ENCODE peak calls at places on chromosomes 6 and 20, in seven cellular contexts. H is foreskin fibroblast, N is A549, F is H7, B is mucosa of descending colon, A is aorta, M is choroid plexus epithelial cell. L is an unnamed sample.

GRCh38 chr6:21885532-21886089 is 292.1 kb downstream of the SOX4 start:
- DNase-seq in H (peak), N (peak), F (no peak), B (peak), A (peak), M (peak), L (peak)

GRCh38 chr20:25285091-25285647 is 37.3 kb downstream of the PYGB start:
- DNase-seq in H (no peak), N (no peak), F (peak), B (no peak), A (peak), M (peak), L (no peak)

GRCh38 chr20:7695622-7696021 is 244.6 kb downstream of the HAO1 start:
- DNase-seq in H (peak), N (no peak), F (no peak), B (no peak), A (no peak), M (peak), L (peak)

GRCh38 chr6:22112490-22112889 is 184.3 kb downstream of the PRL start:
- DNase-seq in H (no peak), N (peak), F (no peak), B (no peak), A (no peak), M (peak), L (no peak)

GRCh38 chr20:11103866-11104265 is 430.1 kb upstream of the JAG1 start:
- DNase-seq in H (peak), N (no peak), F (no peak), B (no peak), A (no peak), M (peak), L (no peak)

GRCh38 chr6:125191916-125192609 is 38.5 kb downstream of the TPD52L1 start:
- DNase-seq in H (peak), N (peak), F (peak), B (peak), A (peak), M (peak), L (peak)

GRCh38 chr20:21364413-21364812 is 32.9 kb downstream of the NKX2-4 start:
- DNase-seq in H (no peak), N (no peak), F (no peak), B (no peak), A (no peak), M (no peak), L (no peak)

GRCh38 chr6:143936986-143937765 is 70.9 kb downstream of the PLAGL1 start:
- DNase-seq in H (no peak), N (no peak), F (peak), B (no peak), A (no peak), M (no peak), L (no peak)

GRCh38 chr20:32034581-32035397 is 17.3 kb upstream of the HCK start:
- DNase-seq in H (peak), N (no peak), F (no peak), B (no peak), A (peak), M (no peak), L (peak)

GRCh38 chr20:32029561-32029960 is 19.3 kb downstream of the CCM2L start:
- DNase-seq in H (no peak), N (no peak), F (no peak), B (no peak), A (no peak), M (no peak), L (no peak)

GRCh38 chr20:32028647-32029372 is 18.6 kb downstream of the CCM2L start:
- DNase-seq in H (no peak), N (no peak), F (peak), B (no peak), A (no peak), M (peak), L (peak)

GRCh38 chr20:32027653-32028052 is 17.4 kb downstream of the CCM2L start:
- DNase-seq in H (no peak), N (no peak), F (no peak), B (no peak), A (no peak), M (no peak), L (no peak)

DNA sequence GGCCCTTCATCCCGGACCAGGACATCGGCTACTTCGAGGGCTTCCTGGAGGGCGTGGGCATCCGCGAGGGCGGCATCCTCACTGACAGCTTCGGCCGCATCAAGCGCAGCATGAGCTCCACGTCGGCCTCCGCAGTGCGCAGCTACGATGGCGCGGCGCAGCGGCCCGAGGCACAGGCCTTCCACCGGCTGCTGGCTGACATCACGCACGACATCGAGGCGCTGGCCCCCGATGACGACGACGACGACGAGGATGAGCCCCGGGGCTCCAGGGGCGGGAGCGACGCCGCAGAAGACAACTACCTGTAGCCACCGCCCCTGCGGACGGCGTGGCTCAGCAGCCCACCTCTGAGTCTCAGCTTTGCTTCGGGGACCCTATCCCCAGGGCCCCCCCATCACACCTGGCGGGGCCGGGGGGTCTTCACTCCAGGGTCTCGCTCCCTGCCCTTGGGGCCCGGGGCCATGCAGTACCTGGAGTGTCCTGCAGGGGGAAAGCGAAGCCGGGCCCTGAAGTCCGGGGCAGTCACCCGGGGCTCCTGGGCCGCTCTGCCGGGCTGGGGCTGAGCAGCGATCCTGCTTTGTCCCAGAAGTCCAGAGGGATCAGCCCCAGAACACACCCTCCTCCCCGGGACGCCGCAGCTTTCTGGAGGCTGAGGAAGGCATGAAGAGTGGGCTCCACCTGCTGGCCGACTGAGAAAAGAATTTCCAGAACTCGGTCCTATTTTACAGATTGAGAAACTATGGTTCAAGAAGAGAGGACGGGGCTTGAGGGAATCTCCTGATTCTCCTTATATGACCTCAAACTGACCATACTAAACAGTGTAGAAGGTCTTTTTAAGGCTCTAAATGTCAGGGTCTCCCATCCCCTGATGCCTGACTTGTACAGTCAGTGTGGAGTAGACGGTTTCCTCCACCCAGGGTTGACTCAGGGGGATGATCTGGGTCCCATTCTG is 20.8 kb upstream of the HCK start:
- DNase-seq in H (peak), N (peak), F (peak), B (peak), A (peak), M (peak), L (peak)
- H3K4me3 ChIP-seq in H (peak), N (peak), F (peak), B (no peak), A (no peak), M (peak), L (peak)

GRCh38 chr20:59726196-59726595 is 121.9 kb downstream of the PHACTR3 start:
- DNase-seq in H (no peak), N (no peak), F (no peak), B (no peak), A (peak), M (no peak), L (no peak)

GRCh38 chr20:59723108-59723500 is 118.8 kb downstream of the PHACTR3 start:
- DNase-seq in H (no peak), N (no peak), F (no peak), B (no peak), A (no peak), M (no peak), L (no peak)

GRCh38 chr20:59723607-59724456 is 119.5 kb downstream of the PHACTR3 start:
- DNase-seq in H (no peak), N (no peak), F (no peak), B (no peak), A (no peak), M (no peak), L (no peak)

GRCh38 chr20:59725476-59726119 is 121.3 kb downstream of the PHACTR3 start:
- DNase-seq in H (no peak), N (no peak), F (no peak), B (no peak), A (no peak), M (no peak), L (no peak)

DNA sequence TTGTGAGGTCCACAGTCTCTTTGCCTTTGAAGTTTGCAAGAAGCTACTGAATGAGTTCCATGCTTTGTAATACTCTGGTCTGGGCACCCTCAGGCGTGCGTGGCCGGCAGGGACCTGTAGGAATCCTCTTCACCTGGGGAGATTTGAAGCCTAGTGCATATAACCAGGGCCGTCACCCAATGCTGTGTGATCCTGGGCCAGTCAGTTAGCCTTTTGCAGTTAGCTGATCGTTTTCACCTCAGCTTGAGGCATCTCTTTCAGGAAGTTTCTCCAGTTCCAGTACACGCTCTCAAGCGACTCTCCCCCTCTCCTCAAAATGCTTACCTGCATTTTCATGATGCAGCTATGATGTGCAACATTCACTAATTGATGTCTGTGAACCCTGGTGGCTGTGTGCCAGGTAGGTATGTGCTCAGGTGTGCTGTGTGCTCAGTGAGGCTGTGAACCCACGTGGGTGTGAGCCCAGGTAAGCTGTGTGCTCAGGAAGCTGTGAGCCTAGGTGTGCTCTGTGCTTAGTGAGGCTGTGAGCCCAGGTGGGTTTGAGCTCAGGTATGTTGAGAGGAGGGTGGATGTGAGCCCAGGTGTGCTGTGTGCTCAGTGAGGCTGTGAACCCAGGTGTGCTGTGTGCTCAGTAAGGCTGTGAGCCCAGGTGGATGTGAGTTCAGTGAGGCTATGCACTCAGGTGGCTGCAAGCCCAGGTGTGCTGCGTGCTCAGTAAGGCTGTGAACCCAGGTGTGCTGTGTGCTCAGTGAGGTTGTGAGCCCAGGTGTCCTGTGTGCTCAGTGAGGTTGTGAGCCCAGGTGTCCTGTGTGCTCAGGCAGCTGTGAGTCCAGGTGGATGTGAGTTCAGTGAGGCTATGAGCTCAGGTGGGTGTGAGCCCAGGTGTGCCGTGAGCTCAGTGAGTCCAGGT is 120.4 kb downstream of the PHACTR3 start:
- DNase-seq in H (no peak), N (no peak), F (no peak), B (no peak), A (no peak), M (no peak), L (no peak)
- H3K4me3 ChIP-seq in H (no peak), N (no peak), F (no peak), B (no peak), A (no peak), M (no peak), L (no peak)

GRCh38 chr20:2144850-2145249 is 43.2 kb downstream of the STK35 start:
- DNase-seq in H (no peak), N (no peak), F (no peak), B (no peak), A (peak), M (no peak), L (no peak)
- H3K4me3 ChIP-seq in H (no peak), N (no peak), F (no peak), B (no peak), A (no peak), M (no peak), L (no peak)

GRCh38 chr6:167530960-167531359 is 206.1 kb downstream of the TTLL2 start:
- DNase-seq in H (no peak), N (no peak), F (no peak), B (no peak), A (no peak), M (no peak), L (no peak)
- H3K4me3 ChIP-seq in H (no peak), N (no peak), F (no peak), B (no peak), A (no peak), M (no peak), L (no peak)

DNA sequence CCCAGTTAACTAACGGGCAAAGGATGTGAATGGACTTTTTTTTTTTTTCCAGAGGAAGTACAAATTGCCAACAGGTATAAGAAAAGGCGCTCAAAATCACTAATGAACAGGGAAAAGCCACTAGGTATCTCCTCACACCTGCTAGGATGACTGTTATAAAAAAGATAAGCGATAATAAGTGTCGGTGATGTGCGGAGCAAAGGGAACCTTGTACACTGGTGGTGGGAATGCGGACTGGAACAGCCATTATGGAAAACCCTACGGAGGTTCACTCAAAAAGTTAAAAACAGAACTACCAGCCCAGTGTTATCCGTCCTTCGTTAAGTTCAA is 787 bp upstream of the RAB32 start:
- DNase-seq in H (no peak), N (no peak), F (no peak), B (no peak), A (no peak), M (peak), L (no peak)
- H3K4me3 ChIP-seq in H (peak), N (peak), F (peak), B (peak), A (peak), M (peak), L (peak)

GRCh38 chr20:45098096-45098773 is 2.7 kb downstream of the KCNS1 start:
- DNase-seq in H (peak), N (no peak), F (peak), B (peak), A (no peak), M (peak), L (no peak)
- H3K4me3 ChIP-seq in H (peak), N (no peak), F (no peak), B (no peak), A (no peak), M (peak), L (no peak)

GRCh38 chr6:7051780-7052440 is 55.9 kb upstream of the RREB1 start:
- DNase-seq in H (peak), N (no peak), F (peak), B (peak), A (peak), M (peak), L (peak)
- H3K4me3 ChIP-seq in H (peak), N (peak), F (peak), B (peak), A (peak), M (peak), L (peak)